ENCODE peak calls at places on chromosomes 13 and 19, in four cellular contexts. One of them, this sample, is unnamed.

GRCh38 chr19:13437919-13438618 is 68.2 kb downstream of the CACNA1A start:
- DNase-seq in CD4-positive, alpha-beta T cell: no peak
- DNase-seq in endodermal cell: no peak
- DNase-seq in pancreas: no peak
- DNase-seq in this sample: no peak

GRCh38 chr13:39040206-39040605 is 1.9 kb downstream of the NHLRC3 start:
- DNase-seq in CD4-positive, alpha-beta T cell: no peak
- DNase-seq in endodermal cell: no peak
- DNase-seq in pancreas: no peak
- DNase-seq in this sample: no peak

GRCh38 chr19:18895038-18895827 is 725 bp downstream of the CERS1 start:
- DNase-seq in CD4-positive, alpha-beta T cell: no peak
- DNase-seq in endodermal cell: peak; percentile 93
- DNase-seq in pancreas: no peak
- DNase-seq in this sample: no peak

GRCh38 chr19:4692275-4693077 is 22.3 kb upstream of the MYDGF start:
- DNase-seq in CD4-positive, alpha-beta T cell: no peak
- DNase-seq in endodermal cell: no peak
- DNase-seq in pancreas: no peak
- DNase-seq in this sample: no peak

GRCh38 chr13:43054803-43055802 is 31.7 kb downstream of the DNAJC15 start:
- DNase-seq in CD4-positive, alpha-beta T cell: no peak
- DNase-seq in endodermal cell: peak; percentile 89
- DNase-seq in pancreas: no peak
- DNase-seq in this sample: no peak

GRCh38 chr13:113926301-113926761 is 47.5 kb downstream of the C13orf46 start:
- DNase-seq in CD4-positive, alpha-beta T cell: no peak
- DNase-seq in endodermal cell: no peak
- DNase-seq in pancreas: no peak
- DNase-seq in this sample: peak; percentile 11

GRCh38 chr13:21668665-21669599 is 1.9 kb upstream of the FGF9 start:
- DNase-seq in CD4-positive, alpha-beta T cell: no peak
- DNase-seq in endodermal cell: peak; percentile 77
- DNase-seq in pancreas: no peak
- DNase-seq in this sample: peak; percentile 45

GRCh38 chr13:112686987-112687386 is 2.9 kb upstream of the ATP11A start:
- DNase-seq in CD4-positive, alpha-beta T cell: no peak
- DNase-seq in endodermal cell: peak; percentile 45
- DNase-seq in pancreas: no peak
- DNase-seq in this sample: no peak

GRCh38 chr13:41468631-41469030 is 11.3 kb downstream of the RGCC start:
- DNase-seq in CD4-positive, alpha-beta T cell: no peak
- DNase-seq in endodermal cell: no peak
- DNase-seq in pancreas: no peak
- DNase-seq in this sample: no peak

GRCh38 chr13:97460004-97460756 is 26.2 kb downstream of the RAP2A start:
- DNase-seq in CD4-positive, alpha-beta T cell: no peak
- DNase-seq in endodermal cell: no peak
- DNase-seq in pancreas: no peak
- DNase-seq in this sample: no peak

GRCh38 chr19:3586124-3586626 is 897 bp downstream of the GIPC3 start:
- DNase-seq in CD4-positive, alpha-beta T cell: peak; percentile 47
- DNase-seq in endodermal cell: peak; percentile 81
- DNase-seq in pancreas: no peak
- DNase-seq in this sample: no peak

GRCh38 chr19:4007836-4008539 is 452 bp downstream of the PIAS4 start:
- DNase-seq in CD4-positive, alpha-beta T cell: no peak
- DNase-seq in endodermal cell: peak; percentile 65
- DNase-seq in pancreas: no peak
- DNase-seq in this sample: no peak

GRCh38 chr19:35212241-35212640 is 16.3 kb downstream of the FAM187B start:
- DNase-seq in CD4-positive, alpha-beta T cell: no peak
- DNase-seq in endodermal cell: peak; percentile 18
- DNase-seq in pancreas: no peak
- DNase-seq in this sample: no peak

GRCh38 chr13:62251734-62252133 is 836.1 kb upstream of the PCDH20 start:
- DNase-seq in CD4-positive, alpha-beta T cell: no peak
- DNase-seq in endodermal cell: no peak
- DNase-seq in pancreas: no peak
- DNase-seq in this sample: no peak

GRCh38 chr13:47826481-47826880 is 174.6 kb downstream of the SUCLA2 start:
- DNase-seq in CD4-positive, alpha-beta T cell: no peak
- DNase-seq in endodermal cell: no peak
- DNase-seq in pancreas: no peak
- DNase-seq in this sample: no peak

GRCh38 chr13:47327856-47328255 is 431.0 kb upstream of the HTR2A start:
- DNase-seq in CD4-positive, alpha-beta T cell: no peak
- DNase-seq in endodermal cell: no peak
- DNase-seq in pancreas: no peak
- DNase-seq in this sample: no peak

GRCh38 chr19:703329-703650 is 5.4 kb upstream of the PALM start:
- DNase-seq in CD4-positive, alpha-beta T cell: no peak
- DNase-seq in endodermal cell: no peak
- DNase-seq in pancreas: no peak
- DNase-seq in this sample: no peak
- TF ChIP-seq CTCF in CD4-positive, alpha-beta T cell: no peak
- TF ChIP-seq CTCF in endodermal cell: no peak
- TF ChIP-seq CTCF in pancreas: no peak
- TF ChIP-seq CTCF in this sample: no peak

GRCh38 chr19:17035842-17036424 is 9.3 kb upstream of the CPAMD8 start:
- DNase-seq in CD4-positive, alpha-beta T cell: no peak
- DNase-seq in endodermal cell: no peak
- DNase-seq in pancreas: no peak
- DNase-seq in this sample: no peak

GRCh38 chr19:17026706-17027427 is at the start of gene CPAMD8:
- DNase-seq in CD4-positive, alpha-beta T cell: no peak
- DNase-seq in endodermal cell: peak; percentile 76
- DNase-seq in pancreas: no peak
- DNase-seq in this sample: no peak

GRCh38 chr19:17027428-17027816 is 812 bp upstream of the CPAMD8 start:
- DNase-seq in CD4-positive, alpha-beta T cell: no peak
- DNase-seq in endodermal cell: no peak
- DNase-seq in pancreas: no peak
- DNase-seq in this sample: no peak

GRCh38 chr19:17036640-17037039 is 10.0 kb upstream of the CPAMD8 start:
- DNase-seq in CD4-positive, alpha-beta T cell: no peak
- DNase-seq in endodermal cell: no peak
- DNase-seq in pancreas: no peak
- DNase-seq in this sample: no peak

GRCh38 chr19:17031741-17032140 is 5.1 kb upstream of the CPAMD8 start:
- DNase-seq in CD4-positive, alpha-beta T cell: no peak
- DNase-seq in endodermal cell: no peak
- DNase-seq in pancreas: no peak
- DNase-seq in this sample: no peak
- TF ChIP-seq CTCF in CD4-positive, alpha-beta T cell: no peak
- TF ChIP-seq CTCF in endodermal cell: no peak
- TF ChIP-seq CTCF in pancreas: no peak
- TF ChIP-seq CTCF in this sample: no peak

GRCh38 chr19:47693489-47693888 is 19.7 kb upstream of the EHD2 start:
- DNase-seq in CD4-positive, alpha-beta T cell: no peak
- DNase-seq in endodermal cell: no peak
- DNase-seq in pancreas: no peak
- DNase-seq in this sample: no peak
- TF ChIP-seq CTCF in CD4-positive, alpha-beta T cell: no peak
- TF ChIP-seq CTCF in endodermal cell: peak; percentile 32
- TF ChIP-seq CTCF in pancreas: no peak
- TF ChIP-seq CTCF in this sample: no peak

GRCh38 chr13:36344173-36344572 is 2.0 kb downstream of the SPART start:
- DNase-seq in CD4-positive, alpha-beta T cell: no peak
- DNase-seq in endodermal cell: no peak
- DNase-seq in pancreas: no peak
- DNase-seq in this sample: no peak

GRCh38 chr13:36344886-36345437 is 1.2 kb downstream of the SPART start:
- DNase-seq in CD4-positive, alpha-beta T cell: no peak
- DNase-seq in endodermal cell: peak; percentile 57
- DNase-seq in pancreas: no peak
- DNase-seq in this sample: no peak

GRCh38 chr13:36345438-36346221 is 564 bp downstream of the SPART start:
- DNase-seq in CD4-positive, alpha-beta T cell: peak; percentile 12
- DNase-seq in endodermal cell: peak; percentile 91
- DNase-seq in pancreas: peak; percentile 40
- DNase-seq in this sample: peak; percentile 51

GRCh38 chr13:36347826-36348225 is 1.6 kb upstream of the SPART start:
- DNase-seq in CD4-positive, alpha-beta T cell: no peak
- DNase-seq in endodermal cell: no peak
- DNase-seq in pancreas: no peak
- DNase-seq in this sample: no peak

DNA sequence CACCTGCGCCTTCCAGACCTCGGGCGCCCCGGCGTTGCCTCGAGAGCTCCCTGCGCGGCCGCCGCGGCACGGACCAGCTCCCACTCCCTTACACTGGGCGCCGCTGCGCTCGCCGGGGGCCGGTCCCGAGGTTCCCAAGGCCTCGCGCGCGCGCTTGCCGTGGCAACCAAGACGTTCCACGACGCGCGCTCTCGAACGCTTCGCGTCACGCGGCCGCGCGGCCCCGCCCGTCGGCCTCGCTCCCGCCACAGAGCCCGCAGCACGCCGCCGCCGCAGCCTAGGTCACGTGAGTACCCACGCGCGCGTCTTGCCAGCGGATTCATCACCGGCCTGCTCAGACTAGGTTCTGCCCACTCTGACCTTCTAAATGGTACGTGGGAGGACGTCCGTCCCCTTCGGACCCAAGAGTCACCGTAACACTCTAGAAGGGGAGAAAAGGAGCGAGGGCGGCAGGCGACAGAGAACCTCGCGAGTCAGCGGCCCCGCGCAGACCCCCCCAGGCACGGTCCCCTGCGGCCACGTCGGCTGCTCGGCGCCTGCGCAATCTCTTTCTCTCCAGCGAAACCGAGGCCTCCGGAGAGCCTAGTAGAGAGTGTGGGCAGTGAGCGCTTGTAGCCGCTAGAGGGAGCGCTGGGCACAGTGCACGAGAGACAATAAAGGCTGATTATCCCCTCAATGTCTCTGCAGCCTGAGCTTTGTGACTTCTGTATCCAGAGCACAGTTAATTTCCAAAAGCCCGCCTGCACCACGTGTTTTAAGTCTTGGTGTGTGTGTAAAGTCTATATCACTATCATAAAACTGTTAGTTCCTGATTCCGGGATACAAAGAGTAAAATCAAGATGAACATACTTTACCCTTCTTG is at the start of gene SPART:
- DNase-seq in CD4-positive, alpha-beta T cell: peak; percentile 83
- DNase-seq in endodermal cell: peak; percentile 96
- DNase-seq in pancreas: peak; percentile 81
- DNase-seq in this sample: peak; percentile 90
- TF ChIP-seq CTCF in CD4-positive, alpha-beta T cell: peak; percentile 91
- TF ChIP-seq CTCF in endodermal cell: peak; percentile 97
- TF ChIP-seq CTCF in pancreas: peak; percentile 95
- TF ChIP-seq CTCF in this sample: peak; percentile 93

GRCh38 chr19:27974082-27974513 is 1238.9 kb downstream of the UQCRFS1 start:
- DNase-seq in CD4-positive, alpha-beta T cell: no peak
- DNase-seq in endodermal cell: peak; percentile 83
- DNase-seq in pancreas: peak; percentile 23
- DNase-seq in this sample: no peak
- TF ChIP-seq CTCF in CD4-positive, alpha-beta T cell: no peak
- TF ChIP-seq CTCF in endodermal cell: peak; percentile 96
- TF ChIP-seq CTCF in pancreas: peak; percentile 59
- TF ChIP-seq CTCF in this sample: no peak

DNA sequence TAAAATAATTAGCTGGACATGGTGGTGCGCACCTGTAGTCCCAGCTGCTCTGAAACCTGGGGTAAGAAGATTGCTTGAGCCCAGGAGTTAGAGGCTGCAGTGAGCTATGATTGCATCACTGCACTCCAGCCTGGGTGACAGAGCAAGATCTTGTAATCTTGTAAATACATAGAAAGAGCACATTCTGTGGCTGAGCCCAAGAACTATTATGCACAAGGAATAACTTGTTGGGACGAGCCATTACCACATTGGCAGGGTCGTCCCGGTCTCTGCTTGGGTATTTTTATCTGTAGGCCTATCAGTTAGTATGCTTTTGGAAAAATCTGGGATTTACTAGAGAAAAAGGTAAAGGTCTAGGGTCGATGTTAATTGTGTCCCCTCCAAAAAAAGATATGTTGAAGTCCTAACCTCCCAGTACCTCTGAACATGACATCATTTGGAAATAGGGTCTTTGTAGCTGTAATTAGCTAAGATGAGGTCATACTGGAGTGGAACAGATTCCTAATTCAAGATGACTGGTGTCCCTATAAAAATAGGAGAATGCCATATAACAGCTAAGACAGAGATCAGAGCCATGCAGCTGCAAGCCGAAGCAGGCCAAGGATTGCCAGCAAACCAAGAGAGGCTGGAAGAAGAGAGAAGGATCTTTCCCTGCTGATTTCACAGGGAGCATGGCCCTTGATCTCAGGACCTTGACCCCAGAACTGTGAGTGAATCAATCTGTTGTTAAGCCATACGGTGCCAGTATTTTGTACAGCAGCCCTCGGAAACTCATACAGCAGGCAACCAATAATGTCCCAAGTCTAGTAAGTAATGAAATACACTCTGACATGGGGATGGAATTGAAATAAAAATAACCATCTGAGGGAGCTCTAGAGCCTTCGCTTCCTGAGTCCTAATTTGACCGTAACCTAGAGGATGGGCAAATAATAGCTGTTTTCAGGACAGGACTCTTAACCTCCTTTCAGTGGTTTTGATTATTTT is 77.0 kb downstream of the TM9SF2 start:
- DNase-seq in CD4-positive, alpha-beta T cell: no peak
- DNase-seq in endodermal cell: no peak
- DNase-seq in pancreas: no peak
- DNase-seq in this sample: no peak
- TF ChIP-seq CTCF in CD4-positive, alpha-beta T cell: no peak
- TF ChIP-seq CTCF in endodermal cell: peak; percentile 57
- TF ChIP-seq CTCF in pancreas: no peak
- TF ChIP-seq CTCF in this sample: no peak

This sample was measured in natural killer cell.